ENCODE peak calls at places on chromosomes 12 and 14, in six cellular contexts. V, N, W, P, I and Z are unnamed samples.

GRCh38 chr14:37544407-37544806 is 50.6 kb downstream of the FOXA1 start:
- DNase-seq in V (no peak), N (no peak), W (no peak), P (no peak), I (no peak), Z (no peak)

GRCh38 chr14:74491952-74492351 is 1.2 kb downstream of the NPC2 start:
- DNase-seq in V (no peak), N (peak), W (no peak), P (no peak), I (no peak), Z (no peak)

GRCh38 chr12:8678661-8679111 is 16.1 kb upstream of the MFAP5 start:
- DNase-seq in V (no peak), N (no peak), W (no peak), P (no peak), I (no peak), Z (no peak)

GRCh38 chr14:23577710-23578392 is 739 bp downstream of the JPH4 start:
- DNase-seq in V (no peak), N (no peak), W (no peak), P (no peak), I (peak), Z (no peak)

GRCh38 chr12:12357697-12358476 is 1.0 kb downstream of the BORCS5 start:
- DNase-seq in V (no peak), N (no peak), W (no peak), P (no peak), I (no peak), Z (no peak)

GRCh38 chr12:96397756-96398421 is 2.4 kb downstream of the CDK17 start:
- DNase-seq in V (no peak), N (no peak), W (no peak), P (no peak), I (no peak), Z (no peak)

GRCh38 chr12:4809013-4809448 is 88.8 kb downstream of the GALNT8 start:
- DNase-seq in V (no peak), N (no peak), W (no peak), P (peak), I (no peak), Z (peak)

GRCh38 chr14:60166144-60166543 is 946 bp upstream of the DHRS7 start:
- DNase-seq in V (no peak), N (no peak), W (no peak), P (no peak), I (no peak), Z (no peak)

DNA sequence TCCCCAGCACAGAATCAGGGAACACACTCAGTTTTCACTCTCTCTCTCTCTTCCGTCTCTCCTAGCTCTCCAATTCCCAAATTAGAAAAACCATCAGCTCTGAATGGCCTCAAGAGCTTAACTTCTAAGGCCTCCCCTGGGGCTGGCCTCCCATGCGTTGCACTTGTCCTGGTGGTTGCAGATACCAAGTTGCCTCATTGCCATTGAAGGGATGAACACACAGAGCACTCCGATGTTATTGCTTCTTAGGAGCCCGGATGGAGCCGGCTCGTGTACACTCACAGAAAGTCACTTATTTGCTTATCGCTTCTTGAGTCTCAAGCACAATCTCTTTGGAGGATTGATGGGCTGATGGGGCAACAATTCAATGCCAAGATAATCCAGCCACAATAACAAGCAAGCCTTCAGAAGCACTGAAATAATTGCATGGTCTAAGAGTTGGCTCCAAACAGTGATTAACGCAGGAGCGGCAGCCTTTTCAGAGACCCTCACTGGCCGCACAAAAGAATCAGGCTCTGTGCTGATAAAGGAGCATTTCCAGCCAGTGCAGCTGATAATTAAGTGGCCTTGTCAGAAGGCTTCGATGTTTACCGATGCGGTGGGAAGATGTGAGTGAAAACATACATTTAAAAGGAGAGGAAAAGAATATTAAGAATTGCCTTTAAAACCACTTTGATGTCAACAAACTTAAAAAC is 175.7 kb upstream of the TMEM132C start:
- DNase-seq in V (no peak), N (no peak), W (no peak), P (no peak), I (no peak), Z (no peak)
- TF ChIP-seq CTCF in V (no peak), N (no peak), W (no peak), P (no peak), I (no peak), Z (no peak)

DNA sequence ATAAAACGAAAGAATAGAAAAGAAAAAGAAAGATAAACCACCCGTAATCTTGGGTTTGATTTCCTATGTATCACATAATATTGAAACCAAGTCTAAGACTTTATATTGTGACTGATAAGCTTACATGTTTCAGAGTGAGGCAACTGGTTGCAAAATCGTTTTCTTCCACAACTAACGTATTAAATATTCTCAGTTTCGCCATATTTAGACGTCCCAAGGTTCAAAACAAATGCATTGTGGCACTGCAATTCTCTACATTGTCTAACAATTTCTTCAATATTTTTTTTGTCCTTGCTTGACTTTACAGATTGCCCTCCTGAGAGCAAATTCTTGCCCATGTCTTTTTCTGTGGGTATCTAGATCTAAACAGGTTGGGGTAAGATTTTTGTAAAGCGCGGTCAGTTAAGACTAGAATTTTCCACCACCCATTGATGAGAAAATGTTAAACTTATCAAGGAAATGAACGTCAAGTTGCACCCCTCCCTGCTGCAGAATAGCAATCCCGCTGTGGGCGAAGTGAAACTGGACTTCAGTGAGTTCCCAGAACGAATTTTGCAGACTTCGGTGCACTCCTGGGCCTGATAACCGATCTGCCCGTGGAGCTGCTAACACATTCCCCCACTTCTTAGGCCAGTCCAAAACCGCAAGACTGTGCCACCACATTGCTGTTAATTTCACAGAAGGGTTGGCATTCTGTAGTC is 2.7 kb downstream of the TBX3 start:
- DNase-seq in V (no peak), N (no peak), W (no peak), P (no peak), I (no peak), Z (no peak)
- H3K4me3 ChIP-seq in V (peak), N (peak), W (peak), P (peak), I (no peak), Z (peak)

GRCh38 chr14:21087294-21088091 is 11.0 kb downstream of the ZNF219 start:
- DNase-seq in V (no peak), N (no peak), W (no peak), P (no peak), I (peak), Z (no peak)
- H3K27ac ChIP-seq in V (peak), N (no peak), W (peak), P (peak), I (peak), Z (peak)

GRCh38 chr12:114399664-114400211 is 6.2 kb downstream of the TBX5 start:
- DNase-seq in V (no peak), N (no peak), W (no peak), P (no peak), I (no peak), Z (no peak)
- TF ChIP-seq CTCF in V (no peak), N (no peak), W (no peak), P (no peak), I (no peak), Z (no peak)

GRCh38 chr12:1800646-1801284 is 19.6 kb upstream of the LRTM2 start:
- DNase-seq in V (no peak), N (peak), W (no peak), P (no peak), I (peak), Z (no peak)
- H3K4me3 ChIP-seq in V (no peak), N (no peak), W (no peak), P (no peak), I (no peak), Z (no peak)

DNA sequence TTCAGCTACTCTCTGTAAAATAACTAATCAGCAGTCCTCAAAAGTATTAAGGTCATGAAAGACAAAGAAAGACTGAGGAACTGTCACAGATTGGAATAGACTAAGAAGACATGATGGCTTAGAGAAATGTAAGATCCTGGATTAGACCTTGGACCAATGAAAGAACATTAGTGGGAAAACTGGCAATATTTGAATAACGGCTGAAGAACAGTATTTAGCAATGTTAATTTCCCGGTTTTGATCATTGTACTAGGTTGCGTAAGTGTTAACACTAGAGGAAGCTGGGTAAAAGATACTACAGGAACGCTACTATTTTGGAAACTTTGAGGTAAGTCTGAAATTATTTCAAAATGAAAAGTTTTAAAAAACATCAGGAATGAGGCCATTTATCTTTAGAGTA is 98.8 kb upstream of the RESF1 start:
- DNase-seq in V (no peak), N (no peak), W (no peak), P (no peak), I (no peak), Z (no peak)
- H3K27ac ChIP-seq in V (no peak), N (no peak), W (no peak), P (no peak), I (no peak), Z (no peak)

GRCh38 chr12:6178981-6179761 is 21.0 kb upstream of the CD9 start:
- DNase-seq in V (no peak), N (no peak), W (no peak), P (no peak), I (no peak), Z (no peak)
- TF ChIP-seq CTCF in V (no peak), N (no peak), W (no peak), P (no peak), I (no peak), Z (no peak)